ENCODE peak calls at places on chromosomes 6 and 20, in eight cellular contexts. K is endothelial cell of umbilical vein, R is sigmoid colon, V is Panc1, L is breast epithelium, F is stomach, C is GM23338, W is HepG2. I is an unnamed sample.

GRCh38 chr6:169865346-169866139 is 114.1 kb downstream of the ERMARD start:
- DNase-seq in V (no peak), R (peak; percentile 49), K (no peak), C (no peak), W (no peak), F (peak; percentile 19), L (no peak), I (peak; percentile 64)

GRCh38 chr6:9581155-9581554 is 833.7 kb downstream of the TFAP2A start:
- DNase-seq in K (peak; percentile 17), R (no peak), C (no peak), L (no peak), V (no peak), F (no peak), W (no peak), I (no peak)

GRCh38 chr6:97702226-97702625 is 419.2 kb upstream of the MMS22L start:
- DNase-seq in V (no peak), C (no peak), L (no peak), R (no peak), W (no peak), F (no peak), K (no peak), I (no peak)

GRCh38 chr6:5466459-5466858 is 205.1 kb downstream of the FARS2 start:
- DNase-seq in R (no peak), C (no peak), W (no peak), F (no peak), L (no peak), K (peak; percentile 53), V (no peak), I (no peak)

GRCh38 chr20:35467339-35468224 is 12.2 kb downstream of the CEP250 start:
- DNase-seq in C (no peak), W (peak; percentile 91), K (peak; percentile 86), R (peak; percentile 72), F (no peak), V (no peak), L (no peak), I (no peak)

GRCh38 chr6:56729719-56730118 is 87.0 kb upstream of the DST start:
- DNase-seq in C (no peak), R (no peak), V (peak; percentile 76), F (no peak), K (peak; percentile 39), W (no peak), L (no peak), I (no peak)

GRCh38 chr20:17938889-17939619 is 29.5 kb downstream of the SNX5 start:
- DNase-seq in V (peak; percentile 48), W (peak; percentile 76), C (peak; percentile 93), L (peak; percentile 47), R (peak; percentile 82), K (peak; percentile 70), F (peak; percentile 77), I (peak; percentile 89)

GRCh38 chr6:129029778-129030177 is 146.8 kb downstream of the LAMA2 start:
- DNase-seq in C (peak; percentile 39), F (no peak), R (no peak), W (no peak), L (no peak), K (no peak), V (no peak), I (no peak)

GRCh38 chr6:149978610-149979009 is 14.9 kb downstream of the ULBP1 start:
- DNase-seq in V (no peak), R (no peak), L (no peak), C (no peak), K (no peak), F (no peak), W (no peak), I (no peak)

GRCh38 chr6:107977283-107977682 is 19.3 kb upstream of the SEC63 start:
- DNase-seq in L (no peak), R (no peak), F (no peak), V (no peak), W (no peak), K (peak; percentile 61), C (peak; percentile 70), I (no peak)

GRCh38 chr20:2834401-2834800 is 6.1 kb downstream of the PCED1A start:
- DNase-seq in C (no peak), R (no peak), W (no peak), L (no peak), K (no peak), V (no peak), F (no peak), I (no peak)

GRCh38 chr6:21748343-21749063 is 155.0 kb downstream of the SOX4 start:
- DNase-seq in K (no peak), F (no peak), R (no peak), L (no peak), V (no peak), C (peak; percentile 60), W (no peak), I (no peak)

GRCh38 chr6:63635563-63636515 is at the start of gene PHF3:
- DNase-seq in R (peak; percentile 95), V (no peak), F (peak; percentile 92), L (peak; percentile 73), K (peak; percentile 87), C (peak; percentile 95), W (peak; percentile 91), I (peak; percentile 97)
- TF ChIP-seq POLR2AphosphoS5 in R (peak; percentile 74), V (peak; percentile 71), F (peak; percentile 39), L (peak; percentile 80), K (peak; percentile 63), C (peak; percentile 82), W (peak; percentile 71), I (peak; percentile 87)

GRCh38 chr20:63945031-63945658 is 11.1 kb downstream of the UCKL1 start:
- DNase-seq in V (no peak), F (no peak), R (peak; percentile 63), W (no peak), K (no peak), L (no peak), C (no peak), I (peak; percentile 76)
- H3K36me3 ChIP-seq in V (no peaks in the 10 kb centered on the region), F (peaks cover 54% of the 10 kb centered on the region), R (peaks cover 53% of the 10 kb centered on the region), W (peaks cover 69% of the 10 kb centered on the region), K (peaks cover 8% of the 10 kb centered on the region), L (peaks cover 8% of the 10 kb centered on the region), C (no peaks in the 10 kb centered on the region), I (no peaks in the 10 kb centered on the region)

GRCh38 chr20:43579861-43580793 is 10.6 kb upstream of the IFT52 start:
- DNase-seq in L (no peak), V (no peak), W (no peak), R (no peak), C (no peak), K (no peak), F (no peak), I (peak; percentile 11)

GRCh38 chr20:43586641-43587040 is 4.1 kb upstream of the IFT52 start:
- DNase-seq in R (no peak), W (no peak), V (no peak), C (no peak), L (no peak), F (no peak), K (no peak), I (peak; percentile 55)

GRCh38 chr20:43583133-43583864 is 7.4 kb upstream of the IFT52 start:
- DNase-seq in F (no peak), L (no peak), R (no peak), C (no peak), V (no peak), W (no peak), K (no peak), I (no peak)

GRCh38 chr20:43584448-43585138 is 6.1 kb upstream of the IFT52 start:
- DNase-seq in V (no peak), R (no peak), W (peak; percentile 74), F (no peak), C (peak; percentile 22), K (no peak), L (no peak), I (no peak)

GRCh38 chr20:43583982-43584432 is 6.7 kb upstream of the IFT52 start:
- DNase-seq in R (no peak), L (no peak), W (peak; percentile 95), F (peak; percentile 56), C (no peak), K (no peak), V (no peak), I (peak; percentile 75)
- TF ChIP-seq POLR2AphosphoS5 in R (no peak), L (no peak), W (no peak), F (no peak), C (no peak), K (no peak), V (no peak), I (no peak)

DNA sequence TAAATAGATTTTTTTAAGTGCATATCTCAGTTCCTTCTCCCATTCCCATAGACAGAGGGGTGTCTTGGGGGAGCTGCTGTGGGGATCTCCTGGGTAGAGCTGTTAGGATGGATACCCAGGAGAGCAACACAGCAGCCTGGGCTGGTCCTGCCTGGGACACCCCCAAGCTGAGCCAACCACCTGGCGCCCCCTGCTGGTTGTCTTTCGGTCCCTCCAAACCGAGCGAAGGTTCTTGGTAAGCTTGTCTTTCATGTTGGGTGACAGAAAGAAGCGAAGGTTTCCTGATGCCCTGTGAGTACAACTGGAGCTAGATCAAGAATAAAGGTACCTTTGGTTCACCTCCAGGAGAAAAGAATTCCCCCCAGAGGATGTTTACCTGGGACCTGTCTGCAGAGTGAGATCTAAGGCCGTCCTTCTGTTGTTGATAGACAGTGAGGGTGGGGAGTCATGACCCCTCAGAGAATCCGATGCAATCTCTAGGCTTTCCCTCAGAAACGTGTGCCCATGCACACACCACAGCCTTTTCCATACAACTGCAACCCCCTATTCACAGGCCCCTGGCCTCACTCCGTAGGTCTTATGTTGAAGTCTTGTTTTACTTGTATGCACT is 50.8 kb downstream of the SNX9 start:
- DNase-seq in F (peak; percentile 85), C (peak; percentile 93), V (peak; percentile 48), R (peak; percentile 88), K (peak; percentile 79), L (peak; percentile 37), W (peak; percentile 64), I (peak; percentile 92)
- H3K36me3 ChIP-seq in F (peaks cover 77% of the 10 kb centered on the region), C (peaks cover 5% of the 10 kb centered on the region), V (peaks cover 27% of the 10 kb centered on the region), R (peaks cover 15% of the 10 kb centered on the region), K (peaks cover 11% of the 10 kb centered on the region), L (no peaks in the 10 kb centered on the region), W (peaks cover 67% of the 10 kb centered on the region), I (peaks cover 25% of the 10 kb centered on the region)

DNA sequence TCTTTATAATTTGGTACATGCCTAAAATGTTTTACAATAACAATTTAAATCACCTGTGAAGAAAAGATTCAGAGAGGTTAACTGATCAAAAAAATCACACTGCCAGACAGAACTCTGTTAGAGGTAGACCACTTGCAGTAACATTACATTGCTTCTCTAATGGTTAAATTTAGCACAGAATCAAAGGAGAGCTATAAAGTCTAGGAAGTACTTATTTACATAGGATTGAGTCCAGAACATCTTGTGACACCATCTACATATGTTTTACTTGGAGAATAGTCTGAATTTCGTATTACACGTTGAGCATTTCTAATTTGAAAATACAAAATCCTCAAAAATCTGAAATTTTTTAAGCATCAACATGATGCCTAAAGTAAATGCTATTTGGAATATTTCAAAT is 17.2 kb upstream of the TBC1D20 start:
- DNase-seq in C (no peak), R (no peak), F (no peak), L (no peak), K (peak; percentile 30), W (no peak), V (no peak), I (no peak)
- TF ChIP-seq POLR2AphosphoS5 in C (no peak), R (no peak), F (no peak), L (no peak), K (no peak), W (no peak), V (no peak), I (no peak)

GRCh38 chr20:34421766-34422466 is 58.8 kb downstream of the ITCH start:
- DNase-seq in L (no peak), K (no peak), V (no peak), F (no peak), R (no peak), C (no peak), W (no peak), I (no peak)
- H3K36me3 ChIP-seq in L (no peaks in the 10 kb centered on the region), K (peaks cover 13% of the 10 kb centered on the region), V (peaks cover 20% of the 10 kb centered on the region), F (peaks cover 80% of the 10 kb centered on the region), R (peaks cover 6% of the 10 kb centered on the region), C (peaks cover 12% of the 10 kb centered on the region), W (peaks cover 85% of the 10 kb centered on the region), I (no peaks in the 10 kb centered on the region)